ENCODE peak calls at places on chromosome 6, in eight cellular contexts. H is GM20000; A is tibial nerve; L is PC-9; D is heart right ventricle; Q is mucosa of descending colon; N is activated CD8-positive, alpha-beta T cell treated with anti-CD3 and anti-CD28 coated beads for 36 hours; B is GM13976. G is an unnamed sample.

GRCh38 chr6:9523462-9523861 is 891.4 kb downstream of the TFAP2A start:
- DNase-seq in D (no peak), A (no peak), Q (no peak), N (no peak), B (no peak), L (peak; percentile 40), H (no peak), G (no peak)

GRCh38 chr6:137799950-137800568 is 67.0 kb upstream of the TNFAIP3 start:
- DNase-seq in L (no peak), B (peak; percentile 55), D (no peak), A (peak; percentile 91), Q (no peak), H (peak; percentile 55), N (peak; percentile 85), G (peak; percentile 88)

GRCh38 chr6:827431-827830 is 134.5 kb upstream of the EXOC2 start:
- DNase-seq in B (peak; percentile 24), D (no peak), N (no peak), H (no peak), A (no peak), Q (no peak), L (no peak), G (peak; percentile 50)

GRCh38 chr6:80403365-80403764 is 296.9 kb downstream of the BCKDHB start:
- DNase-seq in D (no peak), N (no peak), Q (no peak), B (no peak), H (no peak), A (no peak), L (no peak), G (no peak)

GRCh38 chr6:38573800-38574395 is 65.8 kb downstream of the BTBD9 start:
- DNase-seq in A (no peak), D (no peak), H (no peak), N (no peak), L (no peak), Q (no peak), B (no peak), G (no peak)

GRCh38 chr6:157685596-157686280 is 137.3 kb upstream of the SNX9 start:
- DNase-seq in B (no peak), D (no peak), N (no peak), L (no peak), Q (no peak), A (no peak), H (no peak), G (no peak)

GRCh38 chr6:12077021-12077420 is 64.9 kb downstream of the HIVEP1 start:
- DNase-seq in H (no peak), B (no peak), L (no peak), A (no peak), N (no peak), D (no peak), Q (no peak), G (no peak)

GRCh38 chr6:162750776-162751175 is 23.0 kb downstream of the PACRG start:
- DNase-seq in A (no peak), H (no peak), B (no peak), N (no peak), Q (no peak), L (peak; percentile 52), D (no peak), G (no peak)

GRCh38 chr6:153618371-153619328 is 420.4 kb upstream of the OPRM1 start:
- DNase-seq in Q (no peak), L (no peak), N (no peak), A (no peak), H (no peak), D (peak; percentile 12), B (no peak), G (no peak)

GRCh38 chr6:3664641-3665041 is 86.9 kb downstream of the PXDC1 start:
- DNase-seq in A (no peak), Q (no peak), D (no peak), L (peak; percentile 51), H (no peak), B (no peak), N (no peak), G (no peak)

GRCh38 chr6:70846207-70846835 is 110.5 kb downstream of the B3GAT2 start:
- DNase-seq in L (no peak), N (no peak), D (no peak), A (no peak), H (no peak), B (no peak), Q (no peak), G (no peak)

GRCh38 chr6:148358196-148358785 is 15.7 kb downstream of the SASH1 start:
- DNase-seq in B (no peak), D (no peak), N (no peak), H (no peak), L (no peak), Q (no peak), A (peak; percentile 82), G (no peak)

GRCh38 chr6:164929155-164929977 is 380.0 kb downstream of the C6orf118 start:
- DNase-seq in N (no peak), H (no peak), A (no peak), Q (no peak), L (no peak), D (no peak), B (no peak), G (no peak)

GRCh38 chr6:16698988-16699868 is 62.0 kb downstream of the ATXN1 start:
- DNase-seq in Q (no peak), B (no peak), A (no peak), D (no peak), H (no peak), N (peak; percentile 56), L (no peak), G (no peak)

GRCh38 chr6:108653864-108654402 is 93.2 kb downstream of the FOXO3 start:
- DNase-seq in A (peak; percentile 74), L (no peak), D (peak; percentile 61), N (peak; percentile 12), H (no peak), Q (no peak), B (no peak), G (no peak)

GRCh38 chr6:19327246-19327645 is 509.9 kb upstream of the ID4 start:
- DNase-seq in N (no peak), H (no peak), Q (no peak), L (no peak), A (no peak), D (no peak), B (no peak), G (no peak)

GRCh38 chr6:158642805-158643489 is 1.6 kb downstream of the DYNLT1 start:
- DNase-seq in L (no peak), A (no peak), H (no peak), D (no peak), Q (peak; percentile 3), B (no peak), N (no peak), G (peak; percentile 43)

GRCh38 chr6:142014515-142014914 is 118.2 kb upstream of the GJE1 start:
- DNase-seq in L (peak; percentile 76), A (no peak), Q (no peak), N (no peak), B (no peak), H (no peak), D (no peak), G (no peak)

GRCh38 chr6:83702749-83703148 is 6.2 kb downstream of the SNAP91 start:
- DNase-seq in N (no peak), L (no peak), H (no peak), B (no peak), D (no peak), Q (no peak), A (no peak), G (no peak)
- TF ChIP-seq CTCF in N (no peak), L (no peak), H (no peak), B (no peak), D (no peak), Q (no peak), A (no peak), G (no peak)

DNA sequence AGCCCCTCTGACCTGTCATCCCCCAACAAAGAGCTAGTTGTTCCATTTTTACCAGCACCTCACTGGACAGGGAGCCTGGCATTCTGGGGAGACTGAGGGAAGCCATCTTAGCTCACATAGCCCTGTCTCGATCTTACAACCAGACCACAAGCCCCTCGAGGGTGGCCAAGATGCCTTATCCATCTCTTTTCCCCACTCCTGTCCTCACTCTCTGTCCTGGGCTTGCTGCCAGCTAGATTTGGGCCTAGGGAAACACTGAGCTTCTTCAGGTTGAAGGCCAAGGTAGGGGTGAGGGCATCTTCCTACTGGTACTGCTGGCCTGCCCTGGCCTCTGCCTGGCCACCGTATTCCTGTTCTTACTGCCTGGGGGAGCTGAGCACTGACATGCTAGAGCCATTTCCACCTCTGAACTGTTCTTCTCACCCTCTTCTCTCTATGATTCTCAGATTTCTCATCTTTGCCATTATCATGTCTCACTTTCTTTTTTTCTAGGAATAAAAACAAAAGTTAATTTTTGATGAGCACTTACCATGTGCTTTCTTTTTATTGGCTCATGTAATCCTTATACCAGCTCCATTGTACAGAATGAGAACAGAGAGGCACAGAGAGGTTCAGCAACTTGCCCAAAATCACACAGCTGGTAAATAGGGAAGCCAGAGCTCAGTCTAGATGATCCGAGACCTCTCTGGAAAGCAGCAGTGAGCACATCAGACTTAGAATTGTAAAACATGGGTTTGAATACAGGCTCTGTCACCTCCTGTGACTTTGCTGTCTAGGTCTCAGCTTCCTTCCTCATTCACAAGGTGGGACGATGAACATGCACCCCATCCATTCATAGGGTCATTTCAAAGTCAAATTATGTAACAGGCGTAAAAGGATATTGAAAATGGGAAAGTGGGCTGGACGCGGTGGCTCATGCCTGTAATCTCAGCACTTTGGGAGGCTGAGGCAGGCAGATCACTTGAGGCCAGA is 28.6 kb downstream of the FGD2 start:
- DNase-seq in D (no peak), L (no peak), N (peak; percentile 38), Q (peak; percentile 10), A (no peak), H (no peak), B (no peak), G (no peak)
- TF ChIP-seq CTCF in D (no peak), L (no peak), N (no peak), Q (no peak), A (no peak), H (no peak), B (no peak), G (no peak)

GRCh38 chr6:116055513-116055912 is 5.2 kb downstream of the FRK start:
- DNase-seq in N (no peak), D (no peak), Q (no peak), B (no peak), L (no peak), H (no peak), A (no peak), G (no peak)
- TF ChIP-seq CTCF in N (no peak), D (no peak), Q (no peak), B (no peak), L (no peak), H (no peak), A (no peak), G (no peak)

GRCh38 chr6:55957961-55958422 is 82.6 kb upstream of the BMP5 start:
- DNase-seq in A (no peak), Q (no peak), N (no peak), D (no peak), L (no peak), B (no peak), H (no peak), G (no peak)

GRCh38 chr6:55960344-55960743 is 85.0 kb upstream of the BMP5 start:
- DNase-seq in H (no peak), L (no peak), D (no peak), N (no peak), A (no peak), B (no peak), Q (no peak), G (no peak)

GRCh38 chr6:55958790-55959189 is 83.4 kb upstream of the BMP5 start:
- DNase-seq in A (no peak), N (no peak), B (no peak), Q (no peak), H (no peak), D (no peak), L (no peak), G (no peak)

GRCh38 chr6:55964136-55964535 is 88.7 kb upstream of the BMP5 start:
- DNase-seq in N (no peak), Q (no peak), B (no peak), L (no peak), H (no peak), D (no peak), A (no peak), G (no peak)

GRCh38 chr6:55963301-55963700 is 87.9 kb upstream of the BMP5 start:
- DNase-seq in H (no peak), Q (no peak), D (no peak), B (no peak), N (no peak), A (no peak), L (no peak), G (no peak)
- TF ChIP-seq CTCF in H (peak; percentile 20), Q (no peak), D (no peak), B (no peak), N (no peak), A (no peak), L (no peak), G (no peak)